ENCODE peak calls at places on chromosomes 13 and 19, in four cellular contexts. One of them, this sample, is unnamed.

GRCh38 chr13:45916036-45916435 is 64.5 kb upstream of the SIAH3 start:
- DNase-seq in uterus: no peak
- DNase-seq in cardiac fibroblast: no peak
- DNase-seq in K562: no peak
- DNase-seq in this sample: no peak

GRCh38 chr19:35043906-35044305 is 2.4 kb downstream of the HPN start:
- DNase-seq in K562: no peak
- DNase-seq in uterus: no peak
- DNase-seq in cardiac fibroblast: no peak
- DNase-seq in this sample: no peak

GRCh38 chr19:13053761-13054604 is 48.7 kb downstream of the LYL1 start:
- DNase-seq in K562: no peak
- DNase-seq in uterus: peak
- DNase-seq in cardiac fibroblast: peak
- DNase-seq in this sample: peak

GRCh38 chr19:53906211-53907192 is 2.6 kb upstream of the CACNG7 start:
- DNase-seq in K562: peak
- DNase-seq in uterus: no peak
- DNase-seq in cardiac fibroblast: peak
- DNase-seq in this sample: peak

GRCh38 chr13:31242935-31243334 is 43.2 kb downstream of the B3GLCT start:
- DNase-seq in cardiac fibroblast: peak
- DNase-seq in K562: no peak
- DNase-seq in uterus: no peak
- DNase-seq in this sample: no peak

GRCh38 chr19:472005-472858 is 11.4 kb upstream of the SHC2 start:
- DNase-seq in K562: no peak
- DNase-seq in cardiac fibroblast: no peak
- DNase-seq in uterus: no peak
- DNase-seq in this sample: no peak

GRCh38 chr19:57559404-57560025 is at the start of gene ZNF550:
- DNase-seq in uterus: peak
- DNase-seq in K562: peak
- DNase-seq in cardiac fibroblast: peak
- DNase-seq in this sample: peak

GRCh38 chr19:13033819-13034611 is 38.7 kb downstream of the NFIX start:
- DNase-seq in K562: peak
- DNase-seq in cardiac fibroblast: peak
- DNase-seq in uterus: peak
- DNase-seq in this sample: peak

GRCh38 chr13:71015021-71015420 is 852.0 kb downstream of the DACH1 start:
- DNase-seq in K562: no peak
- DNase-seq in cardiac fibroblast: no peak
- DNase-seq in uterus: no peak
- DNase-seq in this sample: no peak

DNA sequence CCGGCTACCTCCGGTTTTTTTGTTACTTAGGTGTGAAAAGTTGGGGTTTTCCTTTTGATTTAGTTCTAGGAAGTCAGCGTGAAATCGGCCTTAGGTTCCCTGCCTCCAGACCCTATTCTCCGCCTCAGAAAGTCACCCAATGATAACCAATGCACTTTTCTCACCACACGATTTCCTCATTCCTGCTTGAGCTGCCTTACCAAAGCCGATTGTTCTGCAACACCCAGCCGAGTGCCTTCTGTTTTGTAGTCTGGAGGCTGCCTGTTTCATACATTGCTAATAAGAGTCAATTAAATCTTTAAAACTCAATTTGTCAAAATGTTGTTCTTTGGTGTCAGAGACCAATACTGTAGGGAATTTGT is 39.7 kb downstream of the GJA3 start:
- DNase-seq in cardiac fibroblast: no peak
- DNase-seq in uterus: no peak
- DNase-seq in K562: no peak
- DNase-seq in this sample: no peak
- H3K4me3 ChIP-seq in cardiac fibroblast: peak
- H3K4me3 ChIP-seq in uterus: no peak
- H3K4me3 ChIP-seq in K562: peak
- H3K4me3 ChIP-seq in this sample: no peak

DNA sequence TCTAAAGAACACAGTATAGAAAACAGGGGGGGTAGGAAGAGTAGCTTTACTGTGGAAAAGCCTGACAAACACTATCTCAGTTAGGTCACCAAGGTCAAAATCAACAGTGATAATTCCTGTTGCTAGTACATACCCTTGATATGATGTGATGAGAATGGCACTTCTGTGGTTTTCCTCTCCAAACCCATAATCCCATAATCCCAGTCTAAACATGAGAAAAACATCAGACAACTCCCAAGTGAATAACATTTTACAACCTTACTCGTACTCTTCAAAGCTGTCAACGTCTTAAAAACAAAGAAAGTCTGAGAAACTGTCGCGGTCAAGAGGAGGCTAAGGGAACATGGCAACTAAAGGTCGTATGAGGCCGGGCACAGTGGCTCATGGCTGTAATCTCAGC is 137.6 kb downstream of the FOXO1 start:
- DNase-seq in K562: no peak
- DNase-seq in cardiac fibroblast: no peak
- DNase-seq in uterus: no peak
- DNase-seq in this sample: no peak
- H3K4me3 ChIP-seq in K562: no peak
- H3K4me3 ChIP-seq in cardiac fibroblast: no peak
- H3K4me3 ChIP-seq in uterus: no peak
- H3K4me3 ChIP-seq in this sample: no peak

GRCh38 chr19:30449191-30449590 is 77.0 kb downstream of the ZNF536 start:
- DNase-seq in uterus: no peak
- DNase-seq in K562: no peak
- DNase-seq in cardiac fibroblast: no peak
- DNase-seq in this sample: peak

GRCh38 chr19:30448386-30449130 is 76.4 kb downstream of the ZNF536 start:
- DNase-seq in cardiac fibroblast: no peak
- DNase-seq in uterus: no peak
- DNase-seq in K562: no peak
- DNase-seq in this sample: no peak

GRCh38 chr19:30449673-30450072 is 77.5 kb downstream of the ZNF536 start:
- DNase-seq in K562: no peak
- DNase-seq in cardiac fibroblast: no peak
- DNase-seq in uterus: no peak
- DNase-seq in this sample: no peak

GRCh38 chr19:30450101-30450500 is 77.9 kb downstream of the ZNF536 start:
- DNase-seq in uterus: peak
- DNase-seq in K562: no peak
- DNase-seq in cardiac fibroblast: peak
- DNase-seq in this sample: no peak

DNA sequence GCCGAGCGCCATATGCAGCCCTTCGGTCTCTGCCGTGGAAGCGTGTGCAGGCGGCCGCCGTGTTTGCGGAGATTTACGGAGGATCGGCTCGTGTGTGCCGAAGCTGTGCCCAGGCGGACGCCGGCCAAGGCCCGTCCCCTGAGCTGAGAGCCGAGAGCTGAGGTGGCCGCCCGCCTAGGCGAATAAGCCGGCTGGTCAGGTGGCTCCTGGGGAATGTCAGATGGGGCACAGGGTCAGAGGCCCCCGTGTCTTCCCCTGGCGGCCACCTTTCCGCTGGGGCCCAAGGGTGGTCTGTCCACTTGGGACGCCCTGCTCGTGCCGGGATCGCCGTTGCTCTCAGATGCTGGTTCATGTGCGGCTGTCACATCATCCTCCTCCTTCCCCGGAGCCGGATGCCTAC is 78.8 kb downstream of the ZNF536 start:
- DNase-seq in K562: no peak
- DNase-seq in uterus: no peak
- DNase-seq in cardiac fibroblast: no peak
- DNase-seq in this sample: no peak
- H3K4me3 ChIP-seq in K562: no peak
- H3K4me3 ChIP-seq in uterus: peak
- H3K4me3 ChIP-seq in cardiac fibroblast: no peak
- H3K4me3 ChIP-seq in this sample: no peak

DNA sequence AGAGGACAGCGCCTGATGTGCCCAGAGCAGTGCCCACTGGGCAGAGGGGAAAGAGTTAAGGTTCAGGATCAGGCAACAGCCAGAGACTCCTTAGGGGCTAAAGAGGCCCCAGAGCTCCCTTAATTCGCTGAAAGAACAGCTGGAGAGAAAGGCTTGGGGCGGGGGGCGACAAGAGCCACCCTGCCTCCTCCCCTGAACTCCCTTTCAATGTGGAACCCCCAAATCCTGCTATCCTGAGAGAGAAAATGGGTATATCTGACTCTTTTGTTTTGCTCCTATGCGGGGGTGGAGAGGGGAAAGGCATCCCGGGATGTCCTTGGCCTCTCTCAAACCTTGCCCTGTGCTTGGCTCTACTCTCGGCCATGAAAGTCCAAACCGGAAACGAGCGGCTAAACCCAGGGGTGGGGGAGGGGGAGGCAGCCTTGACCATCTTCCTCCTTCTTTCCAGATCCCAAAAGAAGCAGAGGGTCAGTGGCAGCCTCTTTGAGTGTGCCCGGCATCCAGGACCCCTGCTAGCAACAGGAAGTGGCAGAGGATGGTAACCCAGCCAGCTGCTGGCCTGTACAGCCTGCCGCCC is 4.7 kb downstream of the PRKACA start:
- DNase-seq in uterus: no peak
- DNase-seq in cardiac fibroblast: peak
- DNase-seq in K562: no peak
- DNase-seq in this sample: peak
- H3K4me3 ChIP-seq in uterus: no peak
- H3K4me3 ChIP-seq in cardiac fibroblast: peak
- H3K4me3 ChIP-seq in K562: no peak
- H3K4me3 ChIP-seq in this sample: no peak

DNA sequence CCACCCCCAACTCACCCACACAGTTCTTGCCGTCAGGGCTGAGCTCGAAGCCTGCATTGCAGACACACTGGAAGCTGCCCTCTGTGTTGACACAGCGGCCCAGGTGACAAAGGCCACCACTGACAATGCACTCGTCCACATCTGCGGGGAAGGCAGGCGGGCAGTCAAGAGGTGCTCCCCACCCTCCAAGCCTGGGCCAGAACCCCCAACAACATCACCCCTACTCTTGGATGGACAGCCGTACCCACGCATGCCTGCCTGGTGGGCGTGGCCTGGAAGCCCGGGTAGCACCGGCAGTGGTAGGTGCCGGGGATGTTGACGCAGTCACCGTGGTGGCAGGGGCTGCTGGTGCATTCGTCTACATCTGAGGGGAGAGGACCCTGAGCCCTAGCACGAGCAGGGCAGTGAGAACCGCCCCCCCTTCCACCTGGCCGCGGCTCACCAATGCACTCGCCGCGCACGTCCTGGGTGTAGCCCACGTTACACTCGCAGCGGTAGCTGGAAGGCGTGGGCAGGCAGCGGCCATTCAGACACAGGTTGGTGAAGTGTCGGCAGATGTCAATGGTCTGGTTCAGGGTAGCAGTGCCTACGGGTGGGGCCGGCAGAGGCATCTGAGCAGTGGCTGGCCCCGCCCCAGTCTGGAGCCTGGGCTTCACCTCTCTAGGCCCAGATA is 13.3 kb downstream of the FBN3 start:
- DNase-seq in uterus: no peak
- DNase-seq in cardiac fibroblast: no peak
- DNase-seq in K562: no peak
- DNase-seq in this sample: no peak
- H3K4me3 ChIP-seq in uterus: no peak
- H3K4me3 ChIP-seq in cardiac fibroblast: no peak
- H3K4me3 ChIP-seq in K562: no peak
- H3K4me3 ChIP-seq in this sample: no peak

DNA sequence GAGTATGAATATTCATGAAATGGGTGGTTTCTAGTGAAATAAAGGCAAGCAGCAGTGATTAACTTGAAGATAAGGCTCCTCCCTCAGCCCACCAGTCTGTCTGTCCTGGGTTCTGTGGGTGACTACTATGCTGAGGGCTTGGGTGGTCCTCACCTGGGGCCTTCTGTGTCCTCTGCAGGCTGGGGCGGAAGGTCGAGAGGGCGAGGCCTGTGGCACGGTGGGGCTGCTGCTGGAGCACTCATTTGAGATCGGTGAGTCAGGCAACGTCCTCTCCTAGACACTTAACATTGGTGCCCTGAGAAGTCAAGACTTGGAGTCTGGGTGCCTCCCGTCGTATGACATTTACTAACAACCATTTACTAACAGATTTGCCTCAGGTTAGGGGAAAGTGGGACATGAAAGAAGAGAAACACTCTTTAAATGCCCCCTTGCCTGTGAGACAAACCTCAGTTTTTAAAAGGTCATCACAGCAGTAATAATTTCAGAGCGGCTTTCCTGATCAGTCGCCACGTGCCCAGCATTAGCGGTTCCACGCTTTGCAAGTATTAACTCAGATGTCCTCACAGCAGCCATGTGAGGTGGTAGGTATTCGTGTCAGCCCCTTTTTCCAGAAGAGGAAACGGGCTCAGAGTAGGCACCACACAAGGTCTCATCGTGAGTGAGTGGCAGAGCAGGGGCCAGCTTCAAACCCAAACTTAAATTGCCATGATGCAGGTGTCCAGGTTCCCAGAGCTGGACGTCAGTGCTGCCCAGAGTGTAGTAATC is 1.3 kb upstream of the GARIN5A start:
- DNase-seq in uterus: no peak
- DNase-seq in K562: no peak
- DNase-seq in cardiac fibroblast: no peak
- DNase-seq in this sample: peak
- H3K4me3 ChIP-seq in uterus: no peak
- H3K4me3 ChIP-seq in K562: no peak
- H3K4me3 ChIP-seq in cardiac fibroblast: no peak
- H3K4me3 ChIP-seq in this sample: no peak

DNA sequence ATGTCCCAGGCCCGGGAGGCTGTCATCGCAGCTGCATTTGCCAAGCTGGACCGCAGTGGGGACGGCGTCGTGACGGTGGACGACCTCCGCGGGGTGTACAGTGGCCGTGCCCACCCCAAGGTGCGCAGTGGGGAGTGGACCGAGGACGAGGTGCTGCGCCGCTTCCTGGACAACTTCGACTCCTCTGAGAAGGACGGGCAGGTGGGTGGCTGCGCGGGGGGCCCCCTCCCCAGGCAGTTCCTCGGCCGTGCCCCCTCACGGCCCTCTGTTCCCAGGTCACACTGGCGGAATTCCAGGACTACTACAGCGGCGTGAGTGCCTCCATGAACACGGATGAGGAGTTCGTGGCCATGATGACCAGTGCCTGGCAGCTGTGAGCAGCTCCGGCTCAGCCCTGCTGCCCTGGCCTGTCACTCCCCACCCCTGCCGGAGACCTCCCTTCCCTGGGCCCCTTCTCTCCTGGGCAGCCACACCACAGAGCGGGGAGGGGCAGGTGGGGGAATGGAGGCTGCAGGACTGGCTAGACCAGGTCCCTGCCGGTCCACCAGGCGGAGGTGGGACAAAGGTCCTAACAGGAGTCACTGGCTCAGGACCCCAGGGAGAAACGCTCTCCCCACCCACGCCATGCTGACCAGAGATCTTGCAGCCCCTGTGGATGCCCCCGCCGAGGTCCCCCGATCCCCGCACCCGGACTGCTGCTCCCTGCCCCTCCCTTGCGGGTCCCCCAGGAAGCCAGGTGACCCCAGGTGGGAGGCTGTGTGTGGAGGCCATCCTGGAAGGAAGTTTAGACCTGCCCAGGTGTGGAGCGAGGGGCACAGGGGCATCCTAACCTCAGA is 1.1 kb downstream of the CAPS start:
- DNase-seq in cardiac fibroblast: no peak
- DNase-seq in uterus: no peak
- DNase-seq in K562: no peak
- DNase-seq in this sample: no peak
- H3K4me3 ChIP-seq in cardiac fibroblast: no peak
- H3K4me3 ChIP-seq in uterus: no peak
- H3K4me3 ChIP-seq in K562: no peak
- H3K4me3 ChIP-seq in this sample: no peak